ENCODE peak calls at places on chromosomes 16 and 17, in five cellular contexts. H is tibial nerve, Q is thoracic aorta, U is SK-N-SH, J is colonic mucosa. Z is an unnamed sample.

GRCh38 chr16:4179020-4179419 is 62.8 kb upstream of the ADCY9 start:
- DNase-seq in H (no peak), Q (no peak), U (no peak), J (no peak), Z (no peak)

GRCh38 chr17:72267601-72268000 is 146.8 kb downstream of the SOX9 start:
- DNase-seq in H (no peak), Q (no peak), U (no peak), J (no peak), Z (no peak)

GRCh38 chr16:56608876-56609462 is 585 bp downstream of the MT2A start:
- DNase-seq in H (no peak), Q (no peak), U (peak; percentile 43), J (peak; percentile 50), Z (no peak)

GRCh38 chr16:12245088-12245922 is 268.8 kb downstream of the SNX29 start:
- DNase-seq in H (no peak), Q (no peak), U (no peak), J (no peak), Z (no peak)

GRCh38 chr16:84413605-84414004 is 45.3 kb downstream of the ATP2C2 start:
- DNase-seq in H (no peak), Q (no peak), U (no peak), J (no peak), Z (no peak)

GRCh38 chr17:77492446-77493237 is 351.9 kb downstream of the SEC14L1 start:
- DNase-seq in H (peak; percentile 10), Q (no peak), U (no peak), J (no peak), Z (no peak)

GRCh38 chr16:3937066-3937875 is 56.8 kb upstream of the CREBBP start:
- DNase-seq in H (no peak), Q (no peak), U (no peak), J (no peak), Z (no peak)

GRCh38 chr17:57732062-57732461 is 13.0 kb downstream of the CCDC182 start:
- DNase-seq in H (no peak), Q (no peak), U (no peak), J (no peak), Z (no peak)

GRCh38 chr16:74871608-74872007 is 97.0 kb upstream of the FA2H start:
- DNase-seq in H (no peak), Q (no peak), U (no peak), J (no peak), Z (peak; percentile 94)

GRCh38 chr17:48016112-48016511 is 21.5 kb downstream of the COPZ2 start:
- DNase-seq in H (no peak), Q (no peak), U (no peak), J (no peak), Z (no peak)

GRCh38 chr16:3513892-3514600 is 13.2 kb downstream of the CLUAP1 start:
- DNase-seq in H (no peak), Q (no peak), U (no peak), J (no peak), Z (no peak)

GRCh38 chr17:77465358-77466041 is 324.7 kb downstream of the SEC14L1 start:
- DNase-seq in H (no peak), Q (peak; percentile 27), U (no peak), J (peak; percentile 67), Z (peak; percentile 66)

GRCh38 chr16:72961115-72961832 is 86.7 kb downstream of the ZFHX3 start:
- DNase-seq in H (no peak), Q (no peak), U (peak; percentile 83), J (no peak), Z (no peak)

GRCh38 chr17:39579318-39580081 is 28.2 kb downstream of the NEUROD2 start:
- DNase-seq in H (no peak), Q (no peak), U (no peak), J (no peak), Z (peak; percentile 74)

GRCh38 chr16:70714526-70715112 is 28.8 kb upstream of the MTSS2 start:
- DNase-seq in H (no peak), Q (no peak), U (no peak), J (no peak), Z (no peak)

GRCh38 chr16:28981517-28981916 is 3.3 kb upstream of the LAT start:
- DNase-seq in H (no peak), Q (no peak), U (peak; percentile 72), J (peak; percentile 52), Z (peak; percentile 76)

GRCh38 chr16:88614818-88615580 is 23.4 kb upstream of the IL17C start:
- DNase-seq in H (no peak), Q (no peak), U (no peak), J (no peak), Z (no peak)

GRCh38 chr17:50963139-50963538 is 97.0 kb upstream of the TOB1 start:
- DNase-seq in H (no peak), Q (no peak), U (no peak), J (no peak), Z (no peak)

GRCh38 chr17:40014375-40014980 is 762 bp upstream of the CSF3 start:
- DNase-seq in H (no peak), Q (no peak), U (peak; percentile 33), J (no peak), Z (no peak)

GRCh38 chr16:2821483-2822157 is 4.6 kb downstream of the PRSS21 start:
- DNase-seq in H (peak; percentile 7), Q (no peak), U (peak; percentile 66), J (no peak), Z (no peak)

GRCh38 chr17:77821114-77821513 is 137.4 kb upstream of the TNRC6C start:
- DNase-seq in H (no peak), Q (no peak), U (peak; percentile 61), J (no peak), Z (peak; percentile 58)

GRCh38 chr16:83932955-83933673 is 19.9 kb upstream of the OSGIN1 start:
- DNase-seq in H (no peak), Q (no peak), U (no peak), J (no peak), Z (no peak)

GRCh38 chr16:86768231-86768791 is 190.0 kb downstream of the FOXL1 start:
- DNase-seq in H (no peak), Q (no peak), U (no peak), J (no peak), Z (peak; percentile 43)

GRCh38 chr17:12644623-12645022 is 21.1 kb upstream of the MYOCD start:
- DNase-seq in H (no peak), Q (no peak), U (no peak), J (no peak), Z (peak; percentile 61)

GRCh38 chr16:27398894-27399853 is 2.8 kb upstream of the IL21R start:
- DNase-seq in H (no peak), Q (no peak), U (no peak), J (no peak), Z (no peak)

GRCh38 chr17:31695456-31696090 is 163.5 kb downstream of the COPRS start:
- DNase-seq in H (no peak), Q (no peak), U (no peak), J (no peak), Z (no peak)

GRCh38 chr17:65158081-65158480 is 20.9 kb downstream of the RGS9 start:
- DNase-seq in H (no peak), Q (no peak), U (no peak), J (no peak), Z (no peak)
- H3K4me1 ChIP-seq in H (no peaks in the 10 kb centered on the region), Q (no peaks in the 10 kb centered on the region), U (peaks cover 10% of the 10 kb centered on the region), J (peaks cover 19% of the 10 kb centered on the region), Z (peaks cover 8% of the 10 kb centered on the region)

GRCh38 chr17:29711588-29712385 is 89.1 kb upstream of the CORO6 start:
- DNase-seq in H (no peak), Q (no peak), U (peak; percentile 28), J (no peak), Z (peak; percentile 55)
- H3K4me1 ChIP-seq in H (peaks cover 70% of the 10 kb centered on the region), Q (peaks cover 5% of the 10 kb centered on the region), U (peaks cover 21% of the 10 kb centered on the region), J (no peaks in the 10 kb centered on the region), Z (peaks cover 11% of the 10 kb centered on the region)

GRCh38 chr17:81867952-81868673 is 3.0 kb downstream of the ARHGDIA start:
- DNase-seq in H (no peak), Q (no peak), U (peak; percentile 51), J (no peak), Z (no peak)
- H3K4me1 ChIP-seq in H (peaks cover 71% of the 10 kb centered on the region), Q (peaks cover 20% of the 10 kb centered on the region), U (peaks cover 59% of the 10 kb centered on the region), J (peaks cover 41% of the 10 kb centered on the region), Z (peaks cover 12% of the 10 kb centered on the region)

DNA sequence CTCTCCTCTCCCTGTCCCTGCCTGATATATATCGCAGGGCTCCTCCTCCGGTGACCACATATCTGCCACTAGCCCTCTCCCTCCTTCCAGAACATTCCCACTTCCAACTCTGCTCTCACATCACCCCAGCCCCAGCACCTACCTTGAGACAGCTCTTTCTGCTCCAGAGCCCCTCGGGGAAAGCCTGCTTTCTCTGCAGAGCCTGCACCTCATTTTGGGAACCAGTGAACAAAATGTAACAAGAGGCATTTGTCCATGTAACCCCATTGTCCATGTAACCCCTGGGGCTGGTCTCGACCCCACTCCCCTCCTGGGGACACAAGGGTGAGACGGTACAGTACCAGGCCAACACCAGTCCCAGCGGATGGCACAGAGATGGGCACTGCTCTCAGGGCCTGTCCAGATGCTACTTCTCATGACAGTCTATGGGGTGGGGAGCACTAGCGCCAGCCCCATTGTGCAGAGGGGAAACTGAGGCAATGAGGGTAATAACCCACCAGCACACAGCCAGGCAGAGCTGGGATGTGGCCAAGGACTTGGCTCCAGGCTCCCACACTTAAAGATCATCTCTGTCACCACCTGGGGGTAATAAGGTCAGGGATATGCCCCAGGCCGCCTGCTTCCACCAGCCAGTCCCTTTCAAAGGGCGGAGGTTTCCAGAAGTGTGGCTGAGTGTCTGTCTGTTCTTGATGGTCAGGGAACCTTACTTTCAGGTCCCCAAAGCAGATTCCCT is 42.8 kb downstream of the TBC1D16 start:
- DNase-seq in H (no peak), Q (no peak), U (no peak), J (no peak), Z (no peak)
- H3K4me1 ChIP-seq in H (peaks cover 55% of the 10 kb centered on the region), Q (peaks cover 15% of the 10 kb centered on the region), U (peaks cover 26% of the 10 kb centered on the region), J (peaks cover 42% of the 10 kb centered on the region), Z (peaks cover 49% of the 10 kb centered on the region)

DNA sequence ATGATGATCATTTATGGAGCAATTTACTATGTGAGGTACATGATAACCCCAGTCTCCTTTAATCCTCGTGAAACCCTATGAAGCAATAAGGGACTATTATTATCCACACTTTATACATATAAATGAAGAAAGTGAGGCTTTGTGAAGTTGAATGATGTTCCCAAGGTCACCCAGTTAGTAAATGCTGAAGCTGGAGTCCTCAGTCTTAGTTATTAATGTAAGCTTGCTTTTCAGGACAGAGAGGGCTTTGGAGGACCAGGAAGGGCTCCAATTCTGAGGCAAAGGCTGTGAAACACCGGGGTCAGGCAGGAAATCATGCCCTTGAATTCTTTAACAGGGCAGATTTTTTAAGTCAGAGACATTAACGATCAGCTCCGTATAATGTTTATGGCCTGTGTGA is 36.8 kb downstream of the KSR1 start:
- DNase-seq in H (no peak), Q (no peak), U (no peak), J (no peak), Z (no peak)
- H3K4me1 ChIP-seq in H (peaks cover 93% of the 10 kb centered on the region), Q (peaks cover 12% of the 10 kb centered on the region), U (peaks cover 6% of the 10 kb centered on the region), J (peaks cover 4% of the 10 kb centered on the region), Z (peaks cover 87% of the 10 kb centered on the region)

GRCh38 chr16:48361012-48361411 is 24.2 kb downstream of the SIAH1 start:
- DNase-seq in H (no peak), Q (no peak), U (no peak), J (no peak), Z (no peak)
- H3K4me1 ChIP-seq in H (peaks cover 62% of the 10 kb centered on the region), Q (peaks cover 3% of the 10 kb centered on the region), U (peaks cover 11% of the 10 kb centered on the region), J (peaks cover 3% of the 10 kb centered on the region), Z (peaks cover 19% of the 10 kb centered on the region)